ENCODE peak calls at places on chromosomes 11 and 22, in six cellular contexts. D is astrocyte, I is cardiac muscle cell, L is gastrocnemius medialis, C is cardiac fibroblast, V is OCI-LY7. X is an unnamed sample.

GRCh38 chr11:34907934-34908593 is 8.1 kb downstream of the APIP start:
- DNase-seq in D (no peak), I (no peak), L (no peak), C (no peak), V (no peak), X (no peak)

GRCh38 chr11:119337581-119338317 is 2.9 kb downstream of the C1QTNF5 start:
- DNase-seq in D (peak; percentile 67), I (peak; percentile 33), L (no peak), C (peak; percentile 60), V (no peak), X (no peak)

GRCh38 chr11:22456993-22457748 is 119.0 kb downstream of the SLC17A6 start:
- DNase-seq in D (no peak), I (no peak), L (no peak), C (no peak), V (no peak), X (no peak)

GRCh38 chr22:42805016-42805997 is 51.8 kb downstream of the ARFGAP3 start:
- DNase-seq in D (no peak), I (no peak), L (peak; percentile 42), C (no peak), V (no peak), X (no peak)

GRCh38 chr11:58900479-58901420 is 38.5 kb upstream of the GLYATL1 start:
- DNase-seq in D (peak; percentile 75), I (peak; percentile 85), L (no peak), C (peak; percentile 76), V (peak; percentile 30), X (peak; percentile 13)

GRCh38 chr11:64998141-64998540 is 1.4 kb upstream of the BATF2 start:
- DNase-seq in D (no peak), I (no peak), L (no peak), C (no peak), V (peak; percentile 64), X (no peak)

GRCh38 chr11:104148696-104149095 is 15.3 kb downstream of the PDGFD start:
- DNase-seq in D (no peak), I (no peak), L (no peak), C (no peak), V (no peak), X (no peak)

GRCh38 chr11:111206472-111206871 is 39.1 kb upstream of the POU2AF2 start:
- DNase-seq in D (peak; percentile 70), I (no peak), L (no peak), C (peak; percentile 68), V (no peak), X (no peak)

GRCh38 chr11:108929241-108929640 is 264.4 kb downstream of the DDX10 start:
- DNase-seq in D (peak; percentile 98), I (no peak), L (no peak), C (peak; percentile 92), V (no peak), X (no peak)

DNA sequence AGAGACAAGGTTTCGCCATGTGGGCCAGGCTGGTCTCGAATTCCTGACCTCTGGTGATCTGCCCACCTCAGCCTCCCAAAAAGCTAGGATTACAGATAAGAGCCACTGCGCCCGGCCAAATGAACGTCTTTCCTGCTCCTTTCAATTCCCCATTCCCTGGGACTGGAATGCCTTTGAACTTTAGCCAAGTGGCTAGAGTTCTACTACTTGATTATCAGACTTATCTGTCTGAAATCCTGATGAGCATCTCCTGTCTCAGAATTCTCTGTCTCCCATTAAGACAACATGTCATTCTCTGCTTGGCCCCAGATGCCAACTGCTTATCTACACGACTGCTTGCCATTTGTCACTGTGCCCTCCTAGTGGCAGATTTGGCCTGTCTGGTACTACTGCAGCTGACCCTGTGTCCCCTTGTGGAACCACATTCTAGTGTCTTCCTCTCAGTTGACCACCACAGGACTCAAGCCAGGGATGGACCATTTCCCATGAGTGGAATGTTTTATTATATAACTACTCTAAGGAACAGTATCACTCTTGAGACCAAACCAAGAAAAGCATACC is 33.1 kb upstream of the IPO7 start:
- DNase-seq in D (no peak), I (no peak), L (no peak), C (no peak), V (no peak), X (no peak)
- TF ChIP-seq CTCF in D (no peak), I (no peak), L (no peak), C (no peak), V (no peak), X (no peak)

GRCh38 chr11:69296890-69297224 is 2.9 kb downstream of the MYEOV start:
- DNase-seq in D (no peak), I (no peak), L (no peak), C (no peak), V (no peak), X (no peak)

GRCh38 chr11:69295079-69295994 is 1.4 kb downstream of the MYEOV start:
- DNase-seq in D (no peak), I (no peak), L (no peak), C (no peak), V (peak; percentile 41), X (no peak)

GRCh38 chr11:69297225-69297925 is 3.4 kb downstream of the MYEOV start:
- DNase-seq in D (peak; percentile 99), I (no peak), L (peak; percentile 61), C (peak; percentile 96), V (peak; percentile 85), X (peak; percentile 88)

GRCh38 chr11:69294621-69295078 is 695 bp downstream of the MYEOV start:
- DNase-seq in D (no peak), I (no peak), L (no peak), C (no peak), V (no peak), X (no peak)

DNA sequence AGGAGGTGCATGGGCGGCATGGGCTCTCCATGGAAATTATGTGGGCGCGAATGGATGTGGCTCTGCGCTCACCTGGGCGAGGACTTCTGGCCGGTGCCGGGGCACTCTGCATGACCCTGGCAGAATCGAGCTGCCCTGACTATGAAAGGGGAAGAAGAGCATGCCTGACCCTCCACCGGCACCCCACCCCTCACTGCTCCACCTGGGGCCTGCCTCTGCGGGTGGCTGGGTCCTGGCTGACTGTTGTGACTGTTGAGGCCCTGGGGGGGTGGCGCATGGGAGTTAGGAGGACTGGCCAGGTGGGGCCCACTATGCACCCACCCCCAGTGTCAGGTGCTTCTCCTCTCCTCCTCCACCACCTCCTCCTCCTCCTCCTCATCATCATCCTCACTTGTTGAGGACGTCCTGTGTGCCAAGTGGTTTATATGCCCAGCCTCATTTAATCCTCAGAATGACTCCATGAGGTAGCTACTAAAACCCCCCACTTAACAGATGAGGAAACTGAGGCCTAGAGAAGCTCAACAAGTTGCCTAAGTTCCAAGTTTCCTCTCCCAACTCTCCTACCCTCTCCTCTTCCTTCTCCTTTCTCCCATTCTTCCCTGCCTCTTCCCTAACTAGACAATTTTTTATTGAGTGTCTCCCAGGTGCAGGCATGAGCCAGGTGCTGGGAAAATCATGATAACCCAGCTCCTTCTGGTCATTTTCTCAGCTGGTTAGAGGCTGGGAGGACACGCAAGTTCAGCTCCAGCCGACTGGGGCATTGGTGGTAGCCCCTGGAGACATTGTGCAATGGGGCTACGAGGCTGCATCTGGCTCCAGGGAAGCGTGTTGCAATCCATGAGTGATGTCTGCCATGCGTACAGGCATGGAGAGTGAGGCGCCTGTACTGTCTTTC is 2.3 kb downstream of the MYEOV start:
- DNase-seq in D (no peak), I (no peak), L (peak; percentile 35), C (peak; percentile 87), V (peak; percentile 60), X (no peak)
- H3K4me3 ChIP-seq in D (no peak overlapping the region), I (no peak overlapping the region), L (no peak overlapping the region), C (no peak overlapping the region), V (peak overlapping the region; percentile 72), X (no peak overlapping the region)

GRCh38 chr11:134349109-134349801 is 17.5 kb downstream of the GLB1L2 start:
- DNase-seq in D (no peak), I (no peak), L (no peak), C (no peak), V (no peak), X (peak; percentile 30)
- TF ChIP-seq CTCF in D (no peak), I (no peak), L (no peak), C (no peak), V (no peak), X (no peak)

GRCh38 chr11:8033312-8033715 is 46.2 kb downstream of the EIF3F start:
- DNase-seq in D (peak; percentile 63), I (peak; percentile 91), L (peak; percentile 40), C (peak; percentile 91), V (peak; percentile 40), X (peak; percentile 2)
- H3K4me3 ChIP-seq in D (no peak overlapping the region), I (no peak overlapping the region), L (no peak overlapping the region), C (no peak overlapping the region), V (no peak overlapping the region), X (no peak overlapping the region)

GRCh38 chr22:27732841-27733240 is 68.7 kb downstream of the MN1 start:
- DNase-seq in D (no peak), I (no peak), L (no peak), C (no peak), V (no peak), X (no peak)

GRCh38 chr22:27731621-27732020 is 69.9 kb downstream of the MN1 start:
- DNase-seq in D (no peak), I (no peak), L (no peak), C (no peak), V (no peak), X (no peak)

GRCh38 chr22:27730649-27731433 is 70.7 kb downstream of the MN1 start:
- DNase-seq in D (no peak), I (peak; percentile 42), L (no peak), C (no peak), V (no peak), X (no peak)

GRCh38 chr22:27734066-27734465 is 67.5 kb downstream of the MN1 start:
- DNase-seq in D (no peak), I (no peak), L (no peak), C (no peak), V (no peak), X (no peak)

DNA sequence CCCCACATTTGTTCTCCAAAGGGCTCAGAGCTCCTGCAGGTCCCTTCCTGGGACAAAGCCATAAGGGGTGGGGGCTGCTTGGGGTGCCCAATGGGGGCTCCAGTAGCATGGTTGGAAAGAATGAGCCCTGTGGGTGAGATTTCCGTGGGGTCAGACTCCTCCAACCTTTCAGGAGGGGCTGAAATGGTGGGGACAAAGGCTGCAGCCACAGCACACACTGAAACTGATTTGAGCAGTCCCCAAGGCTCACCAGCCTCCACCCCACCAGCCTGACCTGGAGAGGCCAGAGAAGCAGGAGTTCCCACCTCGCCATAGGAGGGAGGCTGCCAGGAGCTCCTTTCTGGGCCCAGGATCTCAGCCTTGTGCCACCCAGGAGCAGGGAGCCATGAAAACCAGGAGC is 69.2 kb downstream of the MN1 start:
- DNase-seq in D (no peak), I (no peak), L (no peak), C (no peak), V (no peak), X (no peak)
- TF ChIP-seq CTCF in D (no peak), I (no peak), L (no peak), C (no peak), V (no peak), X (no peak)

DNA sequence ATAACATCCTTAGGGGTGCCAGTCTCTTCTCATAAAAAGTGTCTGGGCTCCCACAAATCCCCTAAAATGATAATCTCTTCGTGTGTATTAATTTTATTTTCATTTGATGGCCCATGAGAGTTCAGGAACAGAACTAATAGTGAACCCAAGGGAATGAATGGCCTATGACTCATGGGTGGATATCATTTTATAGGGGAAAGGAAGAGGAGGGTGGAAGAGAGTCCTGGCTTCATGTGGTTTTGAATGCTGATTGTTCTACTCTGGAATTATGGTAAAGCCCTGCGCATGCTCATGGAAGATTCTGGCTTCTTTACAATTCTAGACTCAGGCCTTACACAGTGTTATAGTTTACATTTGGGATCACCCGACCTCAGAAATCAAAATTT is 35.3 kb downstream of the MAML2 start:
- DNase-seq in D (peak; percentile 90), I (no peak), L (no peak), C (peak; percentile 89), V (no peak), X (no peak)
- H3K4me3 ChIP-seq in D (peak overlapping the region; percentile 53), I (peak overlapping the region; percentile 13), L (peak overlapping the region; percentile 39), C (peak overlapping the region; percentile 27), V (no peak overlapping the region), X (no peak overlapping the region)